ENCODE peak calls at places on chromosome 11, in eight cellular contexts. One of them, this sample, is unnamed.

GRCh38 chr11:11553595-11553994 is 68.2 kb downstream of the GALNT18 start:
- DNase-seq in mesothelial cell of epicardium: no peak
- DNase-seq in lower lobe of right lung: no peak
- DNase-seq in NCI-H345: no peak
- DNase-seq in T-helper 2 cell: no peak
- DNase-seq in IMR-90: no peak
- DNase-seq in dorsolateral prefrontal cortex: no peak
- DNase-seq in body of pancreas: peak; percentile 36
- DNase-seq in this sample: no peak

GRCh38 chr11:33575311-33575710 is 125.3 kb downstream of the C11orf91 start:
- DNase-seq in mesothelial cell of epicardium: no peak
- DNase-seq in lower lobe of right lung: no peak
- DNase-seq in NCI-H345: no peak
- DNase-seq in T-helper 2 cell: no peak
- DNase-seq in IMR-90: no peak
- DNase-seq in dorsolateral prefrontal cortex: no peak
- DNase-seq in body of pancreas: no peak
- DNase-seq in this sample: no peak

GRCh38 chr11:104433751-104434150 is 269.8 kb upstream of the PDGFD start:
- DNase-seq in mesothelial cell of epicardium: no peak
- DNase-seq in lower lobe of right lung: no peak
- DNase-seq in NCI-H345: no peak
- DNase-seq in T-helper 2 cell: no peak
- DNase-seq in IMR-90: no peak
- DNase-seq in dorsolateral prefrontal cortex: no peak
- DNase-seq in body of pancreas: no peak
- DNase-seq in this sample: no peak

GRCh38 chr11:42494459-42494858 is 817.3 kb upstream of the API5 start:
- DNase-seq in mesothelial cell of epicardium: no peak
- DNase-seq in lower lobe of right lung: no peak
- DNase-seq in NCI-H345: no peak
- DNase-seq in T-helper 2 cell: no peak
- DNase-seq in IMR-90: no peak
- DNase-seq in dorsolateral prefrontal cortex: no peak
- DNase-seq in body of pancreas: no peak
- DNase-seq in this sample: no peak

GRCh38 chr11:69844396-69844795 is 25.2 kb upstream of the FGF3 start:
- DNase-seq in mesothelial cell of epicardium: no peak
- DNase-seq in lower lobe of right lung: no peak
- DNase-seq in NCI-H345: no peak
- DNase-seq in T-helper 2 cell: no peak
- DNase-seq in IMR-90: no peak
- DNase-seq in dorsolateral prefrontal cortex: no peak
- DNase-seq in body of pancreas: no peak
- DNase-seq in this sample: no peak

GRCh38 chr11:61797263-61797944 is 4.7 kb downstream of the FEN1 start:
- DNase-seq in mesothelial cell of epicardium: no peak
- DNase-seq in lower lobe of right lung: peak; percentile 69
- DNase-seq in NCI-H345: peak; percentile 69
- DNase-seq in T-helper 2 cell: peak; percentile 51
- DNase-seq in IMR-90: peak; percentile 88
- DNase-seq in dorsolateral prefrontal cortex: peak; percentile 84
- DNase-seq in body of pancreas: peak; percentile 83
- DNase-seq in this sample: peak; percentile 40

GRCh38 chr11:69444381-69445130 is 36.9 kb upstream of the LINC01488 start:
- DNase-seq in mesothelial cell of epicardium: no peak
- DNase-seq in lower lobe of right lung: peak; percentile 89
- DNase-seq in NCI-H345: no peak
- DNase-seq in T-helper 2 cell: no peak
- DNase-seq in IMR-90: peak; percentile 93
- DNase-seq in dorsolateral prefrontal cortex: no peak
- DNase-seq in body of pancreas: peak; percentile 77
- DNase-seq in this sample: no peak

GRCh38 chr11:117559698-117560097 is 232.0 kb downstream of the CEP164 start:
- DNase-seq in mesothelial cell of epicardium: no peak
- DNase-seq in lower lobe of right lung: no peak
- DNase-seq in NCI-H345: no peak
- DNase-seq in T-helper 2 cell: no peak
- DNase-seq in IMR-90: no peak
- DNase-seq in dorsolateral prefrontal cortex: no peak
- DNase-seq in body of pancreas: no peak
- DNase-seq in this sample: no peak

GRCh38 chr11:77596626-77597025 is 6.9 kb downstream of the AQP11 start:
- DNase-seq in mesothelial cell of epicardium: no peak
- DNase-seq in lower lobe of right lung: no peak
- DNase-seq in NCI-H345: no peak
- DNase-seq in T-helper 2 cell: no peak
- DNase-seq in IMR-90: peak; percentile 84
- DNase-seq in dorsolateral prefrontal cortex: no peak
- DNase-seq in body of pancreas: no peak
- DNase-seq in this sample: no peak

GRCh38 chr11:112839051-112839450 is 122.2 kb upstream of the NCAM1 start:
- DNase-seq in mesothelial cell of epicardium: no peak
- DNase-seq in lower lobe of right lung: no peak
- DNase-seq in NCI-H345: no peak
- DNase-seq in T-helper 2 cell: no peak
- DNase-seq in IMR-90: no peak
- DNase-seq in dorsolateral prefrontal cortex: no peak
- DNase-seq in body of pancreas: no peak
- DNase-seq in this sample: no peak

This sample was measured in nucleus accumbens.